ENCODE peak calls at places on chromosomes 12 and 14, in seven cellular contexts. One of them, this sample, is unnamed.

GRCh38 chr12:1691123-1692007 is 495 bp downstream of the ADIPOR2 start:
- DNase-seq in fibroblast of pulmonary artery: no peak
- DNase-seq in fibroblast of the conjunctiva: no peak
- DNase-seq in ascending aorta: no peak
- DNase-seq in NCI-H1092 treated with DMSO at 0.1 percent for 48 hours: peak
- DNase-seq in NCI-H2029: peak
- DNase-seq in HL-60: no peak
- DNase-seq in this sample: peak

GRCh38 chr12:46874642-46875041 is 48.8 kb upstream of the SLC38A4 start:
- DNase-seq in ascending aorta: no peak
- DNase-seq in NCI-H2029: no peak
- DNase-seq in fibroblast of the conjunctiva: peak
- DNase-seq in NCI-H1092 treated with DMSO at 0.1 percent for 48 hours: no peak
- DNase-seq in HL-60: no peak
- DNase-seq in fibroblast of pulmonary artery: peak
- DNase-seq in this sample: no peak

GRCh38 chr12:29043069-29043468 is 106.0 kb upstream of the FAR2 start:
- DNase-seq in fibroblast of pulmonary artery: peak
- DNase-seq in ascending aorta: no peak
- DNase-seq in NCI-H1092 treated with DMSO at 0.1 percent for 48 hours: no peak
- DNase-seq in HL-60: no peak
- DNase-seq in fibroblast of the conjunctiva: peak
- DNase-seq in NCI-H2029: no peak
- DNase-seq in this sample: no peak

GRCh38 chr12:5063149-5063548 is 19.5 kb downstream of the KCNA5 start:
- DNase-seq in HL-60: no peak
- DNase-seq in fibroblast of the conjunctiva: no peak
- DNase-seq in fibroblast of pulmonary artery: no peak
- DNase-seq in ascending aorta: no peak
- DNase-seq in NCI-H1092 treated with DMSO at 0.1 percent for 48 hours: no peak
- DNase-seq in NCI-H2029: no peak
- DNase-seq in this sample: no peak

GRCh38 chr12:83005534-83006197 is 319.0 kb downstream of the TMTC2 start:
- DNase-seq in ascending aorta: no peak
- DNase-seq in NCI-H2029: no peak
- DNase-seq in fibroblast of the conjunctiva: no peak
- DNase-seq in fibroblast of pulmonary artery: no peak
- DNase-seq in HL-60: no peak
- DNase-seq in NCI-H1092 treated with DMSO at 0.1 percent for 48 hours: no peak
- DNase-seq in this sample: no peak

GRCh38 chr12:28770329-28770728 is 378.7 kb upstream of the FAR2 start:
- DNase-seq in NCI-H2029: no peak
- DNase-seq in ascending aorta: no peak
- DNase-seq in NCI-H1092 treated with DMSO at 0.1 percent for 48 hours: no peak
- DNase-seq in fibroblast of the conjunctiva: no peak
- DNase-seq in HL-60: no peak
- DNase-seq in fibroblast of pulmonary artery: no peak
- DNase-seq in this sample: no peak

GRCh38 chr12:71415336-71416231 is 24.0 kb upstream of the LGR5 start:
- DNase-seq in NCI-H2029: peak
- DNase-seq in fibroblast of the conjunctiva: peak
- DNase-seq in ascending aorta: no peak
- DNase-seq in fibroblast of pulmonary artery: peak
- DNase-seq in NCI-H1092 treated with DMSO at 0.1 percent for 48 hours: peak
- DNase-seq in HL-60: peak
- DNase-seq in this sample: peak

GRCh38 chr12:44375694-44376093 is 500.4 kb downstream of the NELL2 start:
- DNase-seq in NCI-H1092 treated with DMSO at 0.1 percent for 48 hours: no peak
- DNase-seq in fibroblast of pulmonary artery: no peak
- DNase-seq in fibroblast of the conjunctiva: no peak
- DNase-seq in NCI-H2029: no peak
- DNase-seq in ascending aorta: no peak
- DNase-seq in HL-60: no peak
- DNase-seq in this sample: no peak

GRCh38 chr12:126397071-126397571 is 1331.9 kb downstream of the AACS start:
- DNase-seq in ascending aorta: no peak
- DNase-seq in NCI-H2029: no peak
- DNase-seq in fibroblast of the conjunctiva: no peak
- DNase-seq in fibroblast of pulmonary artery: peak
- DNase-seq in HL-60: no peak
- DNase-seq in NCI-H1092 treated with DMSO at 0.1 percent for 48 hours: no peak
- DNase-seq in this sample: no peak

GRCh38 chr12:54587315-54587821 is 1.1 kb downstream of the PPP1R1A start:
- DNase-seq in HL-60: no peak
- DNase-seq in fibroblast of the conjunctiva: no peak
- DNase-seq in ascending aorta: peak
- DNase-seq in NCI-H2029: no peak
- DNase-seq in fibroblast of pulmonary artery: no peak
- DNase-seq in NCI-H1092 treated with DMSO at 0.1 percent for 48 hours: peak
- DNase-seq in this sample: peak

GRCh38 chr14:22420598-22421186 is 168.3 kb downstream of the DAD1 start:
- DNase-seq in ascending aorta: no peak
- DNase-seq in NCI-H1092 treated with DMSO at 0.1 percent for 48 hours: no peak
- DNase-seq in NCI-H2029: no peak
- DNase-seq in fibroblast of pulmonary artery: peak
- DNase-seq in fibroblast of the conjunctiva: no peak
- DNase-seq in HL-60: no peak
- DNase-seq in this sample: no peak

GRCh38 chr14:91315844-91316267 is 71.4 kb upstream of the GPR68 start:
- DNase-seq in HL-60: peak
- DNase-seq in fibroblast of pulmonary artery: no peak
- DNase-seq in fibroblast of the conjunctiva: no peak
- DNase-seq in ascending aorta: no peak
- DNase-seq in NCI-H2029: no peak
- DNase-seq in NCI-H1092 treated with DMSO at 0.1 percent for 48 hours: no peak
- DNase-seq in this sample: no peak

GRCh38 chr12:26878661-26879119 is 45.7 kb upstream of the ITPR2 start:
- DNase-seq in NCI-H1092 treated with DMSO at 0.1 percent for 48 hours: peak
- DNase-seq in fibroblast of pulmonary artery: peak
- DNase-seq in ascending aorta: no peak
- DNase-seq in HL-60: no peak
- DNase-seq in fibroblast of the conjunctiva: peak
- DNase-seq in NCI-H2029: peak
- DNase-seq in this sample: no peak

GRCh38 chr12:28550757-28551381 is 360.6 kb downstream of the CCDC91 start:
- DNase-seq in ascending aorta: no peak
- DNase-seq in NCI-H1092 treated with DMSO at 0.1 percent for 48 hours: no peak
- DNase-seq in fibroblast of pulmonary artery: peak
- DNase-seq in HL-60: no peak
- DNase-seq in fibroblast of the conjunctiva: peak
- DNase-seq in NCI-H2029: no peak
- DNase-seq in this sample: no peak

GRCh38 chr12:29561736-29562135 is 64.2 kb upstream of the OVCH1 start:
- DNase-seq in NCI-H2029: no peak
- DNase-seq in fibroblast of pulmonary artery: peak
- DNase-seq in HL-60: no peak
- DNase-seq in fibroblast of the conjunctiva: no peak
- DNase-seq in NCI-H1092 treated with DMSO at 0.1 percent for 48 hours: no peak
- DNase-seq in ascending aorta: no peak
- DNase-seq in this sample: no peak

GRCh38 chr14:37195327-37195726 is 2.4 kb upstream of the MIPOL1 start:
- DNase-seq in NCI-H2029: no peak
- DNase-seq in fibroblast of the conjunctiva: no peak
- DNase-seq in fibroblast of pulmonary artery: peak
- DNase-seq in NCI-H1092 treated with DMSO at 0.1 percent for 48 hours: no peak
- DNase-seq in HL-60: no peak
- DNase-seq in ascending aorta: no peak
- DNase-seq in this sample: no peak

GRCh38 chr12:29157486-29157946 is 8.4 kb downstream of the FAR2 start:
- DNase-seq in HL-60: no peak
- DNase-seq in fibroblast of the conjunctiva: no peak
- DNase-seq in NCI-H2029: no peak
- DNase-seq in fibroblast of pulmonary artery: peak
- DNase-seq in NCI-H1092 treated with DMSO at 0.1 percent for 48 hours: no peak
- DNase-seq in ascending aorta: no peak
- DNase-seq in this sample: no peak

GRCh38 chr12:99985129-99985570 is 414 bp upstream of the ANKS1B start:
- DNase-seq in NCI-H1092 treated with DMSO at 0.1 percent for 48 hours: peak
- DNase-seq in NCI-H2029: no peak
- DNase-seq in ascending aorta: no peak
- DNase-seq in fibroblast of pulmonary artery: no peak
- DNase-seq in fibroblast of the conjunctiva: no peak
- DNase-seq in HL-60: no peak
- DNase-seq in this sample: no peak

GRCh38 chr12:75823475-75823874 is 208.1 kb downstream of the PHLDA1 start:
- DNase-seq in fibroblast of the conjunctiva: no peak
- DNase-seq in NCI-H2029: no peak
- DNase-seq in NCI-H1092 treated with DMSO at 0.1 percent for 48 hours: no peak
- DNase-seq in ascending aorta: no peak
- DNase-seq in HL-60: no peak
- DNase-seq in fibroblast of pulmonary artery: no peak
- DNase-seq in this sample: no peak

GRCh38 chr12:122871851-122872785 is 23.8 kb downstream of the VPS37B start:
- DNase-seq in fibroblast of the conjunctiva: peak
- DNase-seq in fibroblast of pulmonary artery: peak
- DNase-seq in NCI-H2029: peak
- DNase-seq in ascending aorta: peak
- DNase-seq in HL-60: peak
- DNase-seq in NCI-H1092 treated with DMSO at 0.1 percent for 48 hours: peak
- DNase-seq in this sample: no peak

GRCh38 chr14:101733211-101733610 is 28.3 kb upstream of the PPP2R5C start:
- DNase-seq in ascending aorta: no peak
- DNase-seq in HL-60: no peak
- DNase-seq in NCI-H1092 treated with DMSO at 0.1 percent for 48 hours: no peak
- DNase-seq in NCI-H2029: no peak
- DNase-seq in fibroblast of the conjunctiva: peak
- DNase-seq in fibroblast of pulmonary artery: peak
- DNase-seq in this sample: no peak

GRCh38 chr12:110906088-110906487 is 14.3 kb downstream of the MYL2 start:
- DNase-seq in HL-60: peak
- DNase-seq in fibroblast of the conjunctiva: no peak
- DNase-seq in NCI-H2029: no peak
- DNase-seq in NCI-H1092 treated with DMSO at 0.1 percent for 48 hours: no peak
- DNase-seq in fibroblast of pulmonary artery: no peak
- DNase-seq in ascending aorta: no peak
- DNase-seq in this sample: no peak

GRCh38 chr12:69698769-69699540 is at the start of gene BEST3:
- DNase-seq in ascending aorta: no peak
- DNase-seq in NCI-H1092 treated with DMSO at 0.1 percent for 48 hours: peak
- DNase-seq in fibroblast of the conjunctiva: no peak
- DNase-seq in NCI-H2029: peak
- DNase-seq in HL-60: no peak
- DNase-seq in fibroblast of pulmonary artery: no peak
- DNase-seq in this sample: no peak

GRCh38 chr12:126874427-126875026 is 1392.4 kb upstream of the TMEM132C start:
- DNase-seq in HL-60: peak
- DNase-seq in fibroblast of pulmonary artery: peak
- DNase-seq in NCI-H1092 treated with DMSO at 0.1 percent for 48 hours: peak
- DNase-seq in NCI-H2029: peak
- DNase-seq in ascending aorta: no peak
- DNase-seq in fibroblast of the conjunctiva: peak
- DNase-seq in this sample: peak

GRCh38 chr12:4824415-4824814 is 85.3 kb upstream of the KCNA1 start:
- DNase-seq in HL-60: no peak
- DNase-seq in NCI-H2029: no peak
- DNase-seq in fibroblast of pulmonary artery: peak
- DNase-seq in ascending aorta: no peak
- DNase-seq in fibroblast of the conjunctiva: no peak
- DNase-seq in NCI-H1092 treated with DMSO at 0.1 percent for 48 hours: no peak
- DNase-seq in this sample: no peak

GRCh38 chr12:69756088-69756731 is 17.6 kb downstream of the RAB3IP start:
- DNase-seq in HL-60: no peak
- DNase-seq in ascending aorta: no peak
- DNase-seq in NCI-H2029: no peak
- DNase-seq in NCI-H1092 treated with DMSO at 0.1 percent for 48 hours: no peak
- DNase-seq in fibroblast of pulmonary artery: no peak
- DNase-seq in fibroblast of the conjunctiva: no peak
- DNase-seq in this sample: no peak

GRCh38 chr12:69655616-69656336 is 43.3 kb downstream of the BEST3 start:
- DNase-seq in fibroblast of the conjunctiva: peak
- DNase-seq in NCI-H2029: no peak
- DNase-seq in ascending aorta: no peak
- DNase-seq in HL-60: no peak
- DNase-seq in NCI-H1092 treated with DMSO at 0.1 percent for 48 hours: no peak
- DNase-seq in fibroblast of pulmonary artery: peak
- DNase-seq in this sample: no peak

GRCh38 chr12:120529641-120530314 is 820 bp upstream of the COQ5 start:
- DNase-seq in fibroblast of pulmonary artery: peak
- DNase-seq in NCI-H2029: peak
- DNase-seq in ascending aorta: no peak
- DNase-seq in NCI-H1092 treated with DMSO at 0.1 percent for 48 hours: peak
- DNase-seq in fibroblast of the conjunctiva: no peak
- DNase-seq in HL-60: no peak
- DNase-seq in this sample: peak

GRCh38 chr14:75297417-75298040 is 18.9 kb downstream of the FOS start:
- DNase-seq in NCI-H1092 treated with DMSO at 0.1 percent for 48 hours: no peak
- DNase-seq in HL-60: peak
- DNase-seq in NCI-H2029: no peak
- DNase-seq in fibroblast of pulmonary artery: no peak
- DNase-seq in ascending aorta: no peak
- DNase-seq in fibroblast of the conjunctiva: no peak
- DNase-seq in this sample: no peak

GRCh38 chr12:122651520-122652224 is 51.5 kb downstream of the HCAR2 start:
- DNase-seq in HL-60: no peak
- DNase-seq in fibroblast of the conjunctiva: no peak
- DNase-seq in fibroblast of pulmonary artery: no peak
- DNase-seq in NCI-H1092 treated with DMSO at 0.1 percent for 48 hours: no peak
- DNase-seq in ascending aorta: no peak
- DNase-seq in NCI-H2029: no peak
- DNase-seq in this sample: no peak

GRCh38 chr14:23660290-23661226 is 24.4 kb downstream of the DHRS2 start:
- DNase-seq in HL-60: no peak
- DNase-seq in ascending aorta: no peak
- DNase-seq in NCI-H1092 treated with DMSO at 0.1 percent for 48 hours: peak
- DNase-seq in NCI-H2029: no peak
- DNase-seq in fibroblast of pulmonary artery: no peak
- DNase-seq in fibroblast of the conjunctiva: no peak
- DNase-seq in this sample: no peak

GRCh38 chr12:88362439-88362838 is 217.8 kb downstream of the KITLG start:
- DNase-seq in NCI-H2029: no peak
- DNase-seq in fibroblast of the conjunctiva: no peak
- DNase-seq in NCI-H1092 treated with DMSO at 0.1 percent for 48 hours: no peak
- DNase-seq in ascending aorta: no peak
- DNase-seq in fibroblast of pulmonary artery: peak
- DNase-seq in HL-60: no peak
- DNase-seq in this sample: no peak

This sample was measured in HuH-7.